ENCODE peak calls at places on chromosomes 12 and 14, in five cellular contexts. U is GM23338, T is HL-60, Q is aorta, K is SK-N-SH. H is an unnamed sample.

GRCh38 chr12:117049295-117049694 is 49.9 kb downstream of the TESC start:
- DNase-seq in K (no peak), U (no peak), T (no peak), Q (no peak), H (no peak)

GRCh38 chr12:14810953-14811483 is 3.0 kb downstream of the SMCO3 start:
- DNase-seq in Q (no peak), K (no peak), U (peak; percentile 59), T (no peak), H (no peak)

GRCh38 chr12:43882578-43883178 is 46.8 kb downstream of the TMEM117 start:
- DNase-seq in Q (no peak), U (peak; percentile 79), K (peak; percentile 56), T (peak; percentile 41), H (no peak)

GRCh38 chr14:63220526-63220925 is 16.3 kb downstream of the RHOJ start:
- DNase-seq in K (no peak), Q (no peak), U (no peak), T (no peak), H (no peak)

GRCh38 chr12:25764409-25764808 is 194.1 kb upstream of the RASSF8 start:
- DNase-seq in T (no peak), K (no peak), U (no peak), Q (no peak), H (no peak)

GRCh38 chr14:100532154-100532915 is 54.9 kb downstream of the BEGAIN start:
- DNase-seq in K (peak; percentile 48), Q (peak; percentile 68), T (no peak), U (no peak), H (peak; percentile 1)

GRCh38 chr12:22935090-22935489 is 310.1 kb downstream of the ETNK1 start:
- DNase-seq in U (peak; percentile 40), K (no peak), Q (peak; percentile 69), T (no peak), H (no peak)

GRCh38 chr12:86601550-86602308 is 345.5 kb upstream of the MGAT4C start:
- DNase-seq in Q (no peak), U (no peak), K (no peak), T (no peak), H (no peak)

GRCh38 chr14:59184396-59184795 is 4.1 kb upstream of the DAAM1 start:
- DNase-seq in Q (no peak), K (no peak), T (no peak), U (no peak), H (no peak)

GRCh38 chr14:101467181-101467926 is 93.9 kb upstream of the DIO3 start:
- DNase-seq in U (no peak), T (no peak), K (no peak), Q (no peak), H (no peak)

GRCh38 chr14:100056964-100057817 is 8.0 kb upstream of the EVL start:
- DNase-seq in K (no peak), Q (no peak), U (peak; percentile 46), T (peak; percentile 43), H (no peak)

GRCh38 chr12:106062693-106063092 is 76.1 kb downstream of the NUAK1 start:
- DNase-seq in U (no peak), Q (no peak), K (no peak), T (no peak), H (no peak)

GRCh38 chr14:99579077-99579836 is 24.8 kb downstream of the CCDC85C start:
- DNase-seq in T (no peak), U (no peak), Q (no peak), K (no peak), H (no peak)

GRCh38 chr14:103301512-103302197 is 32.4 kb upstream of the EIF5 start:
- DNase-seq in Q (peak; percentile 38), U (no peak), K (peak; percentile 13), T (no peak), H (no peak)

GRCh38 chr12:218728-219590 is 5.0 kb upstream of the SLC6A12 start:
- DNase-seq in U (no peak), Q (peak; percentile 62), T (no peak), K (no peak), H (no peak)

GRCh38 chr14:102853703-102854396 is 68.6 kb upstream of the AMN start:
- DNase-seq in T (peak; percentile 7), K (no peak), U (no peak), Q (no peak), H (peak; percentile 12)

GRCh38 chr12:50778663-50779590 is 15.0 kb downstream of the ATF1 start:
- DNase-seq in Q (no peak), T (no peak), U (no peak), K (no peak), H (no peak)

GRCh38 chr12:100348657-100349454 is 8.0 kb upstream of the SLC17A8 start:
- DNase-seq in K (peak; percentile 55), U (peak; percentile 75), T (no peak), Q (no peak), H (no peak)

DNA sequence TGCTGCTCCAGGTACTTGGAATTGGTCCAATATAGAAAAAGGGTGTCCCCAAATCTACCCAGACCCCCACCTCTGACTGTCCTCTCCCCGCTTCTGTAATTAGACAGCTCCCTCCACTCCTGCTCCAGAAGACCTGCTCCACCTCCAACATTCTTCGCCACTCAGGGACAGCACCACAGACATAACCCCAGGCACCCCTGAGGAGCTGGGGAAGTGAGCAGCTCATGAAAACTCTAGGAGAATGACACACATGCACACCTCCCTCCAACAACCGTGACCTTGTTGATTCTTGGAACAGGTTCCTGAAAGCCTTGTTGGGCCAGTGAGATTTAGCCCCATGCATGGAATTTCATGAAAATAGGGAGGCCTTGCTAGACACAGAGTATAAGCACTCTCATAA is 8.2 kb downstream of the KRT4 start:
- DNase-seq in Q (no peak), U (no peak), T (no peak), K (no peak), H (no peak)
- H3K27me3 ChIP-seq in Q (no peaks in the 10 kb centered on the region), U (no peaks in the 10 kb centered on the region), T (no peaks in the 10 kb centered on the region), K (peaks cover 22% of the 10 kb centered on the region), H (no peaks in the 10 kb centered on the region)

DNA sequence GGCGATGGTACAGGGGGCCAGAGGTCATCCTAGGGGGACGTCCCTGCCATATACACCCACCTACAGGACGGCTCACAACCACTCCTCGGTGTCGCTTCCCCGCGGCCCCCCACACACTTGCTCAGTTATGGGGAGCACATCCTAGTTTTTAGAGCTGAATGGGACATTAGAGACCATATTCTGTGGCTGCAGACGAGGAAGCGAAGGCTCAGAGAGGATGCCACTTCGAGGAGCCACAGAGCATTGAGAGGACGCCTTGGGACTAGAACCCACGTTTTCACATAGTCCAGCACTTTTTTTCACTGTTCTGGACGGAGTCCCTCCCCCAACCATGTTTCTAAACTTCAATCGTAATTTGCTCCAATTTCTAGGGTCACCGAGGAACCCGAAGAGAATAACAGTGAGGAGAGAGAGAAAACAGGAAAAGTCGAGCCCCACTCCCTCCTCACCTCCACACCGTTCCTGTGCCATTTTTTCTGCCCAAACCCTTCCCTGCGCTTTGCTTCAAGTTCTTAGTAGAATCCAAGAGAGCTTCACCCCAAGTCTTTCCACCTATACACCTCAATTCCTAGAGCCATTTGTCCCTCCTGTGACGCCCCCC is 636 bp upstream of the ASCL1 start:
- DNase-seq in Q (no peak), U (no peak), K (no peak), T (no peak), H (no peak)
- H3K27me3 ChIP-seq in Q (no peaks in the 10 kb centered on the region), U (peaks cover 100% of the 10 kb centered on the region), K (no peaks in the 10 kb centered on the region), T (peaks cover 66% of the 10 kb centered on the region), H (peaks cover 76% of the 10 kb centered on the region)

GRCh38 chr14:69574266-69574953 is at the start of gene CCDC177:
- DNase-seq in T (peak; percentile 25), U (peak; percentile 89), Q (peak; percentile 86), K (peak; percentile 88), H (no peak)
- H3K27me3 ChIP-seq in T (peaks cover 9% of the 10 kb centered on the region), U (peaks cover 70% of the 10 kb centered on the region), Q (no peaks in the 10 kb centered on the region), K (peaks cover 16% of the 10 kb centered on the region), H (peaks cover 71% of the 10 kb centered on the region)

GRCh38 chr14:61811882-61812346 is 49.7 kb downstream of the SNAPC1 start:
- DNase-seq in U (peak; percentile 57), K (no peak), Q (no peak), T (no peak), H (no peak)

GRCh38 chr14:61812347-61813100 is 50.3 kb downstream of the SNAPC1 start:
- DNase-seq in K (peak; percentile 87), T (no peak), Q (peak; percentile 78), U (peak; percentile 73), H (no peak)

DNA sequence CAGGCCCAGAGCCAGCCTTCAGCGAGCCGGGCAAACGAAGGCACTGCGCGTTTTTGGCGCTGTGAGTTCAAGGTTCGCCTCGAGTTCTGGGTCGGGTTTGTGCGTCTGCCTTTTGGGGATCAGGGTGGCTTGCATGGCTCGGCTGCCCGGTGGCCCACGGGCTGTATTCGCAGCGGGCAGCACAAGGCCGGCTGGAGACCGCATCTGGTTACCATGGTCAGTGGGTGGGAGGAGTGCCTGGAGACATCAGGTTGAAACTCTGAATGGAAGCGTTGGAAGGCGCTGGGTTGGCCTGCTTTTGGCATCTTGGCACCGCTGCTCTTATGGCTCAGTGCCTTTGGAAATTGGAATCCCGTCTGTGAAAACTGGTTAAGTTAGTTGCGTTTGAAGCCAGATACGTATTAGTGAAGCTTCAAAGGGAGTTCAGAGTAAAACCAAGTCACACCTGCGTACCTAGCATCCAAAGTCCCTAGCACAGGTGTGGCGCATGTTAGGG is 50.9 kb downstream of the SNAPC1 start:
- DNase-seq in U (peak; percentile 44), Q (no peak), T (no peak), K (peak; percentile 73), H (no peak)
- H3K27me3 ChIP-seq in U (peaks cover 55% of the 10 kb centered on the region), Q (no peaks in the 10 kb centered on the region), T (no peaks in the 10 kb centered on the region), K (peaks cover 29% of the 10 kb centered on the region), H (peaks cover 26% of the 10 kb centered on the region)

DNA sequence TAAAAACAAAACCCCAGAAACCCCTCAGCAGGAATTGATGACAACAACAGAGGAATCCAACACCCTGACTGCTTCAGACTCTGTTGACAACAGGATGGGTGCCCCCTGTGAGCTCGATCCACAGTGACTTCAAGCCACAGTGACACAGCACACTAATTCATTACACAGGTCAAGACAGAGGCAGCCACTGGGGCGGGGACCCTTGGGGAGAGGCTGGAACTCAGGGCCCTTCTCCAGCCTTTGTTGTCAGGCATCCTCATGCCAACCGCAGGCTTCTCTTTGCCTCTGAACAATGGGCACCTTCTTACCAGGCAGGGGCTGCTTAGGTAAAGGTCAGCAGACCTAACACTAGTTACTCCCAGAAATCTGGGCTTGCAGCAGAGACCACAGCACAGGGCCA is 37.6 kb downstream of the ACADS start:
- DNase-seq in T (no peak), Q (no peak), U (no peak), K (no peak), H (no peak)
- H3K27me3 ChIP-seq in T (no peaks in the 10 kb centered on the region), Q (no peaks in the 10 kb centered on the region), U (no peaks in the 10 kb centered on the region), K (no peaks in the 10 kb centered on the region), H (no peaks in the 10 kb centered on the region)

GRCh38 chr12:132439333-132439904 is 50.5 kb upstream of the FBRSL1 start:
- DNase-seq in U (no peak), K (no peak), Q (no peak), T (peak; percentile 43), H (no peak)

GRCh38 chr12:132438139-132438700 is 51.7 kb upstream of the FBRSL1 start:
- DNase-seq in U (no peak), T (no peak), K (no peak), Q (no peak), H (no peak)

GRCh38 chr12:132436791-132437251 is 53.1 kb upstream of the FBRSL1 start:
- DNase-seq in K (no peak), U (no peak), T (no peak), Q (no peak), H (no peak)

GRCh38 chr12:132437252-132438138 is 52.5 kb upstream of the FBRSL1 start:
- DNase-seq in T (peak; percentile 34), Q (no peak), K (no peak), U (peak; percentile 91), H (no peak)

GRCh38 chr12:132438726-132439125 is 51.2 kb upstream of the FBRSL1 start:
- DNase-seq in T (no peak), Q (no peak), U (no peak), K (no peak), H (no peak)
- H3K27me3 ChIP-seq in T (no peaks in the 10 kb centered on the region), Q (no peaks in the 10 kb centered on the region), U (peaks cover 51% of the 10 kb centered on the region), K (peaks cover 27% of the 10 kb centered on the region), H (peaks cover 15% of the 10 kb centered on the region)